ENCODE peak calls at places on chromosomes 3 and 15, in seven cellular contexts. One of them, this sample, is unnamed. For H3K4me1, the result is how much of the 10 kb centered on the place peaks cover.

GRCh38 chr15:84034831-84035753 is 200.5 kb upstream of the GOLGA6L4 start:
- DNase-seq in cardiac muscle cell: peak
- DNase-seq in CD8-positive, alpha-beta memory T cell: no peak
- DNase-seq in mammary epithelial cell: peak
- DNase-seq in HepG2: peak
- DNase-seq in A673: peak
- DNase-seq in upper lobe of right lung: no peak
- DNase-seq in this sample: no peak

GRCh38 chr3:27568393-27568792 is 84.2 kb upstream of the SLC4A7 start:
- DNase-seq in HepG2: no peak
- DNase-seq in mammary epithelial cell: peak
- DNase-seq in cardiac muscle cell: no peak
- DNase-seq in CD8-positive, alpha-beta memory T cell: no peak
- DNase-seq in A673: peak
- DNase-seq in upper lobe of right lung: peak
- DNase-seq in this sample: no peak

GRCh38 chr3:3615533-3615932 is 183.7 kb upstream of the LRRN1 start:
- DNase-seq in HepG2: no peak
- DNase-seq in A673: no peak
- DNase-seq in upper lobe of right lung: no peak
- DNase-seq in CD8-positive, alpha-beta memory T cell: no peak
- DNase-seq in mammary epithelial cell: peak
- DNase-seq in cardiac muscle cell: no peak
- DNase-seq in this sample: no peak

GRCh38 chr3:4421121-4421520 is 45.9 kb downstream of the SUMF1 start:
- DNase-seq in upper lobe of right lung: no peak
- DNase-seq in cardiac muscle cell: no peak
- DNase-seq in mammary epithelial cell: peak
- DNase-seq in HepG2: no peak
- DNase-seq in A673: no peak
- DNase-seq in CD8-positive, alpha-beta memory T cell: no peak
- DNase-seq in this sample: no peak

GRCh38 chr3:188721312-188721711 is 450.5 kb upstream of the TPRG1 start:
- DNase-seq in CD8-positive, alpha-beta memory T cell: no peak
- DNase-seq in cardiac muscle cell: no peak
- DNase-seq in upper lobe of right lung: no peak
- DNase-seq in HepG2: no peak
- DNase-seq in A673: no peak
- DNase-seq in mammary epithelial cell: no peak
- DNase-seq in this sample: no peak

GRCh38 chr15:97893988-97894387 is 66.5 kb upstream of the ARRDC4 start:
- DNase-seq in cardiac muscle cell: no peak
- DNase-seq in upper lobe of right lung: no peak
- DNase-seq in mammary epithelial cell: peak
- DNase-seq in CD8-positive, alpha-beta memory T cell: no peak
- DNase-seq in A673: no peak
- DNase-seq in HepG2: no peak
- DNase-seq in this sample: no peak

GRCh38 chr3:177401375-177401774 is 204.1 kb upstream of the TBL1XR1 start:
- DNase-seq in cardiac muscle cell: no peak
- DNase-seq in A673: no peak
- DNase-seq in upper lobe of right lung: no peak
- DNase-seq in CD8-positive, alpha-beta memory T cell: no peak
- DNase-seq in HepG2: no peak
- DNase-seq in mammary epithelial cell: no peak
- DNase-seq in this sample: no peak

GRCh38 chr15:101020945-101021344 is 101.8 kb downstream of the LRRK1 start:
- DNase-seq in mammary epithelial cell: no peak
- DNase-seq in HepG2: no peak
- DNase-seq in cardiac muscle cell: no peak
- DNase-seq in CD8-positive, alpha-beta memory T cell: no peak
- DNase-seq in upper lobe of right lung: no peak
- DNase-seq in A673: no peak
- DNase-seq in this sample: peak

GRCh38 chr15:29046946-29047345 is 161.2 kb downstream of the APBA2 start:
- DNase-seq in cardiac muscle cell: no peak
- DNase-seq in upper lobe of right lung: peak
- DNase-seq in CD8-positive, alpha-beta memory T cell: no peak
- DNase-seq in HepG2: no peak
- DNase-seq in mammary epithelial cell: no peak
- DNase-seq in A673: no peak
- DNase-seq in this sample: no peak

GRCh38 chr15:28004143-28005003 is 94.7 kb downstream of the OCA2 start:
- DNase-seq in CD8-positive, alpha-beta memory T cell: no peak
- DNase-seq in upper lobe of right lung: no peak
- DNase-seq in cardiac muscle cell: no peak
- DNase-seq in HepG2: no peak
- DNase-seq in mammary epithelial cell: no peak
- DNase-seq in A673: no peak
- DNase-seq in this sample: no peak

GRCh38 chr3:152834354-152835310 is at the start of gene P2RY1:
- DNase-seq in upper lobe of right lung: peak
- DNase-seq in HepG2: no peak
- DNase-seq in cardiac muscle cell: peak
- DNase-seq in CD8-positive, alpha-beta memory T cell: no peak
- DNase-seq in A673: peak
- DNase-seq in mammary epithelial cell: peak
- DNase-seq in this sample: peak

GRCh38 chr3:3015472-3016089 is 94.6 kb downstream of the IL5RA start:
- DNase-seq in A673: peak
- DNase-seq in HepG2: peak
- DNase-seq in CD8-positive, alpha-beta memory T cell: no peak
- DNase-seq in upper lobe of right lung: no peak
- DNase-seq in mammary epithelial cell: peak
- DNase-seq in cardiac muscle cell: peak
- DNase-seq in this sample: no peak

GRCh38 chr3:59937206-59937605 is 887.4 kb upstream of the CFAP20DC start:
- DNase-seq in cardiac muscle cell: peak
- DNase-seq in mammary epithelial cell: no peak
- DNase-seq in HepG2: no peak
- DNase-seq in CD8-positive, alpha-beta memory T cell: no peak
- DNase-seq in upper lobe of right lung: no peak
- DNase-seq in A673: no peak
- DNase-seq in this sample: no peak

GRCh38 chr3:130377960-130378676 is 32.6 kb downstream of the COL6A5 start:
- DNase-seq in upper lobe of right lung: no peak
- DNase-seq in A673: no peak
- DNase-seq in cardiac muscle cell: no peak
- DNase-seq in mammary epithelial cell: no peak
- DNase-seq in HepG2: no peak
- DNase-seq in CD8-positive, alpha-beta memory T cell: no peak
- DNase-seq in this sample: no peak

GRCh38 chr3:184525337-184526157 is 36.0 kb upstream of the EPHB3 start:
- DNase-seq in HepG2: no peak
- DNase-seq in CD8-positive, alpha-beta memory T cell: no peak
- DNase-seq in cardiac muscle cell: peak
- DNase-seq in upper lobe of right lung: no peak
- DNase-seq in mammary epithelial cell: peak
- DNase-seq in A673: no peak
- DNase-seq in this sample: no peak

GRCh38 chr15:65824031-65824743 is 32.1 kb upstream of the DENND4A start:
- DNase-seq in cardiac muscle cell: peak
- DNase-seq in mammary epithelial cell: peak
- DNase-seq in A673: peak
- DNase-seq in CD8-positive, alpha-beta memory T cell: no peak
- DNase-seq in upper lobe of right lung: no peak
- DNase-seq in HepG2: peak
- DNase-seq in this sample: no peak

GRCh38 chr3:107488942-107489341 is 33.8 kb upstream of the BBX start:
- DNase-seq in A673: no peak
- DNase-seq in CD8-positive, alpha-beta memory T cell: no peak
- DNase-seq in HepG2: peak
- DNase-seq in cardiac muscle cell: no peak
- DNase-seq in mammary epithelial cell: no peak
- DNase-seq in upper lobe of right lung: no peak
- DNase-seq in this sample: no peak

GRCh38 chr3:129684270-129684669 is 77.8 kb upstream of the PLXND1 start:
- DNase-seq in HepG2: no peak
- DNase-seq in upper lobe of right lung: no peak
- DNase-seq in mammary epithelial cell: no peak
- DNase-seq in CD8-positive, alpha-beta memory T cell: no peak
- DNase-seq in cardiac muscle cell: no peak
- DNase-seq in A673: no peak
- DNase-seq in this sample: no peak

DNA sequence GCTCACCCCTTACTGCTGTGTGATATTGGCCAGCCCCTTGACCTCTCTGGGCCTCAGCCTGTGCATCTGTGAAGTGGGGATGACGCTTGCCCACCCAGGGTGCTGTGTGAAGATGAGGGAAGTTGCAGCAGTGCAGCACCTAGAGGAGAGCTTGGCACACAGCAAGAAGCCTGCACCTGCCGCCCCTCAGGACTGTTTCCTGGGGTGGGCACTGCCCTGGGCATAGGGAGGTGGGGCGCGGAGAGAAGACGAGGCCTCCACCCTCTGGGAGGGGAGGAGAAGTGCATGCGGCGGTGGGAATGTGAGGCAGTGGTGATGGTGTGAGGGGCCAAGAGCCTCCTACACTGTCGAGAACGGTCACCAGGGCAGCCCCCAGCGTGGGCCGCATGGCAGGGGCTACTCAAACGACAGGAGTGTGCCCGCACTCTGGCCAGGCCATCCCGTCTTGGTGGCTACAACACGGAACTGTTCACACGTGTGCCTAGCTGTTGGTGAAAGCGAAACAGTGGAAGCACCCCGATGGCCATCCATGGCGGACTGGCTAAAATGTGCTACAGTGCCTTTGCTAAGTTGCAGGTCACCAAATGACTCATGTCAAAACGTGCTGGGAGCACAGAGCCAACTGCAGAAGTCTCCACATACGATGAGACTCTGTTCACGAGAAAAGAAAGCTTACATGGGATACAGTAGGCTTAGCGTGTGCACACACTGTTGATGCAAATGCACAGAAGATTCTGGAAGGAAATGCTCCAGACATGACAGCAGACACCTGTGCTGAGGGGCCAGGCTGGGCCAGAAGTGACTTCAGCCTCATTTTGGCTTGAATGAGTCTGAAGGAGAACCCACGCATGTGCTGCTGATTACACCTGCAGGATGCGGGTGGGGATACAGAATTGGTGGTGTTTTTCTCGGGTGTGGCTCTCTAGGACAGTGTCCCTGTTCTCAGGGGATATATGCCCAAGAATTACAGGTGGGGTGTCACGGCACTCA is 40.4 kb upstream of the IQSEC1 start:
- DNase-seq in CD8-positive, alpha-beta memory T cell: no peak
- DNase-seq in cardiac muscle cell: no peak
- DNase-seq in upper lobe of right lung: peak
- DNase-seq in HepG2: no peak
- DNase-seq in mammary epithelial cell: no peak
- DNase-seq in A673: no peak
- DNase-seq in this sample: peak
- H3K4me1 ChIP-seq in CD8-positive, alpha-beta memory T cell: under half
- H3K4me1 ChIP-seq in cardiac muscle cell: under half
- H3K4me1 ChIP-seq in upper lobe of right lung: under half
- H3K4me1 ChIP-seq in HepG2: under half
- H3K4me1 ChIP-seq in mammary epithelial cell: under half
- H3K4me1 ChIP-seq in A673: under half
- H3K4me1 ChIP-seq in this sample: under half

DNA sequence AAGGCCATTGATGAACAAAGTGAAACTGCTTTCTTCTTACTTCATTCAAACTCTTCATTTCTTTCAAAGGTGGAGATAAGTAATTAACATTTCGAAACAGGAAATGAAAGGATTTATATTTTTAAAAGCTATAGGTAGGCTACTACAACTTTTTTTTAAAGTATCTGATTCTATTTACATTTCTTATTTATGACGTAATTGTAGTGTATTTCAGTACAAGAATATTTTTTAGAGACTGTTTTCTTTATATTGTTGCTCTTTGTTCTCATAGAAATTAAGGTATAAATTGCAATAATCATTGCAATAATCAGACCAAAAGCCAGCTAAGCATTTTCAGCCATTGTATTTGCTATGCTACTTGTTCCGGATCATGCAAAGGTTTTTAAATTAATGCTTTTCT is 13.7 kb downstream of the ZFAND6 start:
- DNase-seq in A673: no peak
- DNase-seq in cardiac muscle cell: no peak
- DNase-seq in upper lobe of right lung: no peak
- DNase-seq in HepG2: no peak
- DNase-seq in CD8-positive, alpha-beta memory T cell: no peak
- DNase-seq in mammary epithelial cell: no peak
- DNase-seq in this sample: no peak
- H3K4me1 ChIP-seq in A673: under half
- H3K4me1 ChIP-seq in cardiac muscle cell: under half
- H3K4me1 ChIP-seq in upper lobe of right lung: half or more
- H3K4me1 ChIP-seq in HepG2: half or more
- H3K4me1 ChIP-seq in CD8-positive, alpha-beta memory T cell: under half
- H3K4me1 ChIP-seq in mammary epithelial cell: under half
- H3K4me1 ChIP-seq in this sample: under half

GRCh38 chr3:11632564-11632963 is 11.2 kb downstream of the VGLL4 start:
- DNase-seq in cardiac muscle cell: no peak
- DNase-seq in upper lobe of right lung: no peak
- DNase-seq in HepG2: no peak
- DNase-seq in CD8-positive, alpha-beta memory T cell: no peak
- DNase-seq in mammary epithelial cell: no peak
- DNase-seq in A673: no peak
- DNase-seq in this sample: no peak

GRCh38 chr3:11631822-11632221 is 11.9 kb downstream of the VGLL4 start:
- DNase-seq in CD8-positive, alpha-beta memory T cell: no peak
- DNase-seq in HepG2: no peak
- DNase-seq in upper lobe of right lung: no peak
- DNase-seq in A673: no peak
- DNase-seq in cardiac muscle cell: no peak
- DNase-seq in mammary epithelial cell: no peak
- DNase-seq in this sample: no peak

GRCh38 chr3:11634974-11635612 is 8.6 kb downstream of the VGLL4 start:
- DNase-seq in mammary epithelial cell: no peak
- DNase-seq in HepG2: no peak
- DNase-seq in cardiac muscle cell: no peak
- DNase-seq in CD8-positive, alpha-beta memory T cell: no peak
- DNase-seq in A673: no peak
- DNase-seq in upper lobe of right lung: no peak
- DNase-seq in this sample: no peak

GRCh38 chr3:11634081-11634635 is 9.6 kb downstream of the VGLL4 start:
- DNase-seq in HepG2: no peak
- DNase-seq in upper lobe of right lung: no peak
- DNase-seq in CD8-positive, alpha-beta memory T cell: no peak
- DNase-seq in cardiac muscle cell: no peak
- DNase-seq in mammary epithelial cell: no peak
- DNase-seq in A673: no peak
- DNase-seq in this sample: no peak

DNA sequence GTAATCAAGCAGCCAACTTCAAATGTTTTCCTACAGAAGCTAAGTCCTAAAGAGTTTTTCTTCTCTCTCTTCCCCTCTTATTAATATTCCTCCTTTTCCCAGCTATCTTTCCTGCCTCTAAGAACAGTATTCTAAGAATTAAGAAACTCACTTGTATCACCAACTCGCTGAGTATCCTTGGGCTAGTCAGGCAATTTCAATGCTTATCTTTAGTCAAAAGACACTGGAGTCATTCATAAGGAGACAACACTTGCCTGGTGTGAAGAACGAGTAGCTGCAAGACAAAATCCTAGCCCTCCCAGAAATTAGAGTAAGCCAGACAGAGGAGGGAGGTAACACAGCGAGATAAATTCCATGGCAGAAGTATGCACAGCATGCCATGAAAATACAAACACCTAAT is 10.7 kb downstream of the VGLL4 start:
- DNase-seq in upper lobe of right lung: no peak
- DNase-seq in CD8-positive, alpha-beta memory T cell: no peak
- DNase-seq in A673: no peak
- DNase-seq in cardiac muscle cell: no peak
- DNase-seq in mammary epithelial cell: no peak
- DNase-seq in HepG2: no peak
- DNase-seq in this sample: no peak
- H3K4me1 ChIP-seq in upper lobe of right lung: under half
- H3K4me1 ChIP-seq in CD8-positive, alpha-beta memory T cell: half or more
- H3K4me1 ChIP-seq in A673: under half
- H3K4me1 ChIP-seq in cardiac muscle cell: half or more
- H3K4me1 ChIP-seq in mammary epithelial cell: under half
- H3K4me1 ChIP-seq in HepG2: half or more
- H3K4me1 ChIP-seq in this sample: under half

GRCh38 chr3:193231201-193231600 is 9.8 kb upstream of the PLAAT1 start:
- DNase-seq in upper lobe of right lung: no peak
- DNase-seq in A673: no peak
- DNase-seq in HepG2: no peak
- DNase-seq in CD8-positive, alpha-beta memory T cell: no peak
- DNase-seq in mammary epithelial cell: peak
- DNase-seq in cardiac muscle cell: no peak
- DNase-seq in this sample: no peak
- H3K4me1 ChIP-seq in upper lobe of right lung: under half
- H3K4me1 ChIP-seq in A673: under half
- H3K4me1 ChIP-seq in HepG2: under half
- H3K4me1 ChIP-seq in CD8-positive, alpha-beta memory T cell: under half
- H3K4me1 ChIP-seq in mammary epithelial cell: under half
- H3K4me1 ChIP-seq in cardiac muscle cell: under half
- H3K4me1 ChIP-seq in this sample: under half